ENCODE peak calls at places on chromosomes 5 and 9, in ten cellular contexts. One of them, this sample, is unnamed.

GRCh38 chr5:151811593-151812321 is 40.0 kb downstream of the G3BP1 start:
- DNase-seq in GF-D8: no peak
- DNase-seq in cardiac muscle cell: peak
- DNase-seq in stimulated activated CD4-positive, alpha-beta T cell treated with anti-CD3 and anti-CD28 coated beads, Interleukin-4, amount 100 ng/mL, for 4 hours: no peak
- DNase-seq in astrocyte of the spinal cord: peak
- DNase-seq in NCI-H1105: no peak
- DNase-seq in B cell: no peak
- DNase-seq in HEK293T: no peak
- DNase-seq in sigmoid colon: peak
- DNase-seq in COR-L47: no peak
- DNase-seq in this sample: no peak

GRCh38 chr5:33180900-33181299 is 259.9 kb upstream of the TARS1 start:
- DNase-seq in stimulated activated CD4-positive, alpha-beta T cell treated with anti-CD3 and anti-CD28 coated beads, Interleukin-4, amount 100 ng/mL, for 4 hours: no peak
- DNase-seq in NCI-H1105: peak
- DNase-seq in HEK293T: no peak
- DNase-seq in cardiac muscle cell: peak
- DNase-seq in B cell: no peak
- DNase-seq in astrocyte of the spinal cord: peak
- DNase-seq in GF-D8: no peak
- DNase-seq in sigmoid colon: no peak
- DNase-seq in COR-L47: no peak
- DNase-seq in this sample: no peak

GRCh38 chr5:42120071-42120470 is 195.0 kb downstream of the FBXO4 start:
- DNase-seq in B cell: no peak
- DNase-seq in sigmoid colon: no peak
- DNase-seq in NCI-H1105: no peak
- DNase-seq in HEK293T: no peak
- DNase-seq in stimulated activated CD4-positive, alpha-beta T cell treated with anti-CD3 and anti-CD28 coated beads, Interleukin-4, amount 100 ng/mL, for 4 hours: no peak
- DNase-seq in GF-D8: no peak
- DNase-seq in COR-L47: no peak
- DNase-seq in cardiac muscle cell: no peak
- DNase-seq in astrocyte of the spinal cord: no peak
- DNase-seq in this sample: no peak

GRCh38 chr5:170522211-170523128 is 18.6 kb downstream of the KCNIP1 start:
- DNase-seq in astrocyte of the spinal cord: peak
- DNase-seq in B cell: no peak
- DNase-seq in sigmoid colon: no peak
- DNase-seq in stimulated activated CD4-positive, alpha-beta T cell treated with anti-CD3 and anti-CD28 coated beads, Interleukin-4, amount 100 ng/mL, for 4 hours: no peak
- DNase-seq in COR-L47: peak
- DNase-seq in HEK293T: no peak
- DNase-seq in NCI-H1105: peak
- DNase-seq in cardiac muscle cell: no peak
- DNase-seq in GF-D8: no peak
- DNase-seq in this sample: no peak

GRCh38 chr9:70835323-70835722 is 286.1 kb downstream of the TRPM3 start:
- DNase-seq in NCI-H1105: no peak
- DNase-seq in COR-L47: no peak
- DNase-seq in stimulated activated CD4-positive, alpha-beta T cell treated with anti-CD3 and anti-CD28 coated beads, Interleukin-4, amount 100 ng/mL, for 4 hours: no peak
- DNase-seq in astrocyte of the spinal cord: no peak
- DNase-seq in B cell: no peak
- DNase-seq in GF-D8: no peak
- DNase-seq in sigmoid colon: no peak
- DNase-seq in HEK293T: no peak
- DNase-seq in cardiac muscle cell: peak
- DNase-seq in this sample: no peak

GRCh38 chr5:5270958-5271605 is 131.0 kb downstream of the ADAMTS16 start:
- DNase-seq in cardiac muscle cell: peak
- DNase-seq in stimulated activated CD4-positive, alpha-beta T cell treated with anti-CD3 and anti-CD28 coated beads, Interleukin-4, amount 100 ng/mL, for 4 hours: no peak
- DNase-seq in HEK293T: peak
- DNase-seq in GF-D8: no peak
- DNase-seq in B cell: no peak
- DNase-seq in sigmoid colon: peak
- DNase-seq in NCI-H1105: peak
- DNase-seq in astrocyte of the spinal cord: peak
- DNase-seq in COR-L47: no peak
- DNase-seq in this sample: no peak

GRCh38 chr5:40480392-40480791 is 199.3 kb upstream of the PTGER4 start:
- DNase-seq in astrocyte of the spinal cord: no peak
- DNase-seq in HEK293T: no peak
- DNase-seq in stimulated activated CD4-positive, alpha-beta T cell treated with anti-CD3 and anti-CD28 coated beads, Interleukin-4, amount 100 ng/mL, for 4 hours: peak
- DNase-seq in cardiac muscle cell: no peak
- DNase-seq in NCI-H1105: no peak
- DNase-seq in sigmoid colon: no peak
- DNase-seq in B cell: no peak
- DNase-seq in GF-D8: no peak
- DNase-seq in COR-L47: no peak
- DNase-seq in this sample: no peak

GRCh38 chr9:88968799-88969198 is 22.5 kb upstream of the S1PR3 start:
- DNase-seq in cardiac muscle cell: no peak
- DNase-seq in GF-D8: no peak
- DNase-seq in COR-L47: no peak
- DNase-seq in astrocyte of the spinal cord: no peak
- DNase-seq in B cell: no peak
- DNase-seq in stimulated activated CD4-positive, alpha-beta T cell treated with anti-CD3 and anti-CD28 coated beads, Interleukin-4, amount 100 ng/mL, for 4 hours: no peak
- DNase-seq in HEK293T: no peak
- DNase-seq in NCI-H1105: no peak
- DNase-seq in sigmoid colon: no peak
- DNase-seq in this sample: no peak

GRCh38 chr5:69265931-69266330 is 31.2 kb downstream of the CDK7 start:
- DNase-seq in GF-D8: no peak
- DNase-seq in COR-L47: no peak
- DNase-seq in astrocyte of the spinal cord: no peak
- DNase-seq in cardiac muscle cell: no peak
- DNase-seq in sigmoid colon: no peak
- DNase-seq in HEK293T: peak
- DNase-seq in stimulated activated CD4-positive, alpha-beta T cell treated with anti-CD3 and anti-CD28 coated beads, Interleukin-4, amount 100 ng/mL, for 4 hours: no peak
- DNase-seq in B cell: no peak
- DNase-seq in NCI-H1105: no peak
- DNase-seq in this sample: no peak

GRCh38 chr9:134366223-134367031 is 40.2 kb downstream of the RXRA start:
- DNase-seq in GF-D8: peak
- DNase-seq in astrocyte of the spinal cord: peak
- DNase-seq in B cell: no peak
- DNase-seq in sigmoid colon: peak
- DNase-seq in COR-L47: peak
- DNase-seq in stimulated activated CD4-positive, alpha-beta T cell treated with anti-CD3 and anti-CD28 coated beads, Interleukin-4, amount 100 ng/mL, for 4 hours: no peak
- DNase-seq in cardiac muscle cell: peak
- DNase-seq in HEK293T: peak
- DNase-seq in NCI-H1105: peak
- DNase-seq in this sample: no peak

GRCh38 chr5:174903333-174903732 is 179.0 kb downstream of the MSX2 start:
- DNase-seq in COR-L47: no peak
- DNase-seq in NCI-H1105: no peak
- DNase-seq in stimulated activated CD4-positive, alpha-beta T cell treated with anti-CD3 and anti-CD28 coated beads, Interleukin-4, amount 100 ng/mL, for 4 hours: no peak
- DNase-seq in HEK293T: peak
- DNase-seq in B cell: no peak
- DNase-seq in sigmoid colon: no peak
- DNase-seq in cardiac muscle cell: no peak
- DNase-seq in astrocyte of the spinal cord: no peak
- DNase-seq in GF-D8: no peak
- DNase-seq in this sample: no peak

GRCh38 chr9:130214921-130215320 is 42.7 kb downstream of the NCS1 start:
- DNase-seq in sigmoid colon: no peak
- DNase-seq in stimulated activated CD4-positive, alpha-beta T cell treated with anti-CD3 and anti-CD28 coated beads, Interleukin-4, amount 100 ng/mL, for 4 hours: no peak
- DNase-seq in HEK293T: no peak
- DNase-seq in astrocyte of the spinal cord: no peak
- DNase-seq in B cell: no peak
- DNase-seq in cardiac muscle cell: no peak
- DNase-seq in GF-D8: no peak
- DNase-seq in NCI-H1105: no peak
- DNase-seq in COR-L47: no peak
- DNase-seq in this sample: no peak

GRCh38 chr9:121985792-121986494 is 107.2 kb downstream of the TTLL11 start:
- DNase-seq in GF-D8: no peak
- DNase-seq in HEK293T: no peak
- DNase-seq in COR-L47: no peak
- DNase-seq in astrocyte of the spinal cord: peak
- DNase-seq in NCI-H1105: no peak
- DNase-seq in sigmoid colon: no peak
- DNase-seq in cardiac muscle cell: peak
- DNase-seq in stimulated activated CD4-positive, alpha-beta T cell treated with anti-CD3 and anti-CD28 coated beads, Interleukin-4, amount 100 ng/mL, for 4 hours: no peak
- DNase-seq in B cell: no peak
- DNase-seq in this sample: no peak